ENCODE peak calls at places on chromosomes 12 and 14, in eight cellular contexts. One of them, this sample, is unnamed.

GRCh38 chr14:106564058-106564643 is 1037.8 kb downstream of the TMEM121 start:
- DNase-seq in T-helper 2 cell: no peak
- DNase-seq in ELR: no peak
- DNase-seq in stimulated activated CD8-positive, alpha-beta memory T cell treated with anti-CD3 and anti-CD28 coated beads, Interleukin-7, amount 100 ng/mL, for 1 hour: peak
- DNase-seq in NCI-H2107: peak
- DNase-seq in RPMI7951: no peak
- DNase-seq in HS-27A: no peak
- DNase-seq in activated gamma-delta T cell: no peak
- DNase-seq in this sample: no peak

GRCh38 chr14:24332094-24332983 is 2.5 kb downstream of the ADCY4 start:
- DNase-seq in NCI-H2107: peak
- DNase-seq in stimulated activated CD8-positive, alpha-beta memory T cell treated with anti-CD3 and anti-CD28 coated beads, Interleukin-7, amount 100 ng/mL, for 1 hour: peak
- DNase-seq in ELR: peak
- DNase-seq in activated gamma-delta T cell: peak
- DNase-seq in HS-27A: no peak
- DNase-seq in T-helper 2 cell: peak
- DNase-seq in RPMI7951: peak
- DNase-seq in this sample: peak

GRCh38 chr12:131085816-131086591 is 132.3 kb downstream of the ADGRD1 start:
- DNase-seq in RPMI7951: no peak
- DNase-seq in T-helper 2 cell: no peak
- DNase-seq in stimulated activated CD8-positive, alpha-beta memory T cell treated with anti-CD3 and anti-CD28 coated beads, Interleukin-7, amount 100 ng/mL, for 1 hour: no peak
- DNase-seq in NCI-H2107: no peak
- DNase-seq in ELR: no peak
- DNase-seq in HS-27A: no peak
- DNase-seq in activated gamma-delta T cell: no peak
- DNase-seq in this sample: no peak

GRCh38 chr14:98692832-98693231 is 579.2 kb downstream of the BCL11B start:
- DNase-seq in RPMI7951: no peak
- DNase-seq in HS-27A: no peak
- DNase-seq in NCI-H2107: no peak
- DNase-seq in T-helper 2 cell: no peak
- DNase-seq in ELR: no peak
- DNase-seq in stimulated activated CD8-positive, alpha-beta memory T cell treated with anti-CD3 and anti-CD28 coated beads, Interleukin-7, amount 100 ng/mL, for 1 hour: no peak
- DNase-seq in activated gamma-delta T cell: no peak
- DNase-seq in this sample: no peak

GRCh38 chr12:44921736-44922135 is 45.6 kb upstream of the NELL2 start:
- DNase-seq in RPMI7951: no peak
- DNase-seq in NCI-H2107: no peak
- DNase-seq in activated gamma-delta T cell: no peak
- DNase-seq in HS-27A: no peak
- DNase-seq in stimulated activated CD8-positive, alpha-beta memory T cell treated with anti-CD3 and anti-CD28 coated beads, Interleukin-7, amount 100 ng/mL, for 1 hour: no peak
- DNase-seq in T-helper 2 cell: no peak
- DNase-seq in ELR: no peak
- DNase-seq in this sample: no peak

GRCh38 chr12:60112778-60113177 is 516.9 kb downstream of the SLC16A7 start:
- DNase-seq in HS-27A: no peak
- DNase-seq in T-helper 2 cell: no peak
- DNase-seq in RPMI7951: no peak
- DNase-seq in ELR: peak
- DNase-seq in NCI-H2107: no peak
- DNase-seq in stimulated activated CD8-positive, alpha-beta memory T cell treated with anti-CD3 and anti-CD28 coated beads, Interleukin-7, amount 100 ng/mL, for 1 hour: no peak
- DNase-seq in activated gamma-delta T cell: no peak
- DNase-seq in this sample: no peak

GRCh38 chr12:58967551-58967950 is 47.2 kb upstream of the LRIG3 start:
- DNase-seq in ELR: peak
- DNase-seq in stimulated activated CD8-positive, alpha-beta memory T cell treated with anti-CD3 and anti-CD28 coated beads, Interleukin-7, amount 100 ng/mL, for 1 hour: no peak
- DNase-seq in RPMI7951: peak
- DNase-seq in HS-27A: no peak
- DNase-seq in NCI-H2107: no peak
- DNase-seq in T-helper 2 cell: no peak
- DNase-seq in activated gamma-delta T cell: no peak
- DNase-seq in this sample: no peak

GRCh38 chr12:43723134-43723533 is 35.5 kb downstream of the PUS7L start:
- DNase-seq in RPMI7951: no peak
- DNase-seq in stimulated activated CD8-positive, alpha-beta memory T cell treated with anti-CD3 and anti-CD28 coated beads, Interleukin-7, amount 100 ng/mL, for 1 hour: no peak
- DNase-seq in activated gamma-delta T cell: no peak
- DNase-seq in T-helper 2 cell: no peak
- DNase-seq in ELR: no peak
- DNase-seq in HS-27A: no peak
- DNase-seq in NCI-H2107: no peak
- DNase-seq in this sample: no peak

GRCh38 chr14:39628087-39628486 is 195.9 kb upstream of the FBXO33 start:
- DNase-seq in activated gamma-delta T cell: no peak
- DNase-seq in T-helper 2 cell: no peak
- DNase-seq in stimulated activated CD8-positive, alpha-beta memory T cell treated with anti-CD3 and anti-CD28 coated beads, Interleukin-7, amount 100 ng/mL, for 1 hour: no peak
- DNase-seq in HS-27A: no peak
- DNase-seq in RPMI7951: no peak
- DNase-seq in ELR: no peak
- DNase-seq in NCI-H2107: no peak
- DNase-seq in this sample: no peak

GRCh38 chr12:41184864-41185263 is 3.3 kb upstream of the PDZRN4 start:
- DNase-seq in HS-27A: no peak
- DNase-seq in ELR: no peak
- DNase-seq in NCI-H2107: no peak
- DNase-seq in stimulated activated CD8-positive, alpha-beta memory T cell treated with anti-CD3 and anti-CD28 coated beads, Interleukin-7, amount 100 ng/mL, for 1 hour: no peak
- DNase-seq in T-helper 2 cell: no peak
- DNase-seq in activated gamma-delta T cell: no peak
- DNase-seq in RPMI7951: no peak
- DNase-seq in this sample: no peak

GRCh38 chr12:14264777-14265176 is 100.7 kb upstream of the ATF7IP start:
- DNase-seq in RPMI7951: peak
- DNase-seq in NCI-H2107: no peak
- DNase-seq in ELR: peak
- DNase-seq in HS-27A: no peak
- DNase-seq in activated gamma-delta T cell: no peak
- DNase-seq in T-helper 2 cell: no peak
- DNase-seq in stimulated activated CD8-positive, alpha-beta memory T cell treated with anti-CD3 and anti-CD28 coated beads, Interleukin-7, amount 100 ng/mL, for 1 hour: no peak
- DNase-seq in this sample: no peak

GRCh38 chr12:123034865-123035264 is 54.4 kb downstream of the ARL6IP4 start:
- DNase-seq in activated gamma-delta T cell: no peak
- DNase-seq in T-helper 2 cell: no peak
- DNase-seq in HS-27A: no peak
- DNase-seq in RPMI7951: peak
- DNase-seq in stimulated activated CD8-positive, alpha-beta memory T cell treated with anti-CD3 and anti-CD28 coated beads, Interleukin-7, amount 100 ng/mL, for 1 hour: no peak
- DNase-seq in ELR: peak
- DNase-seq in NCI-H2107: no peak
- DNase-seq in this sample: no peak

GRCh38 chr14:37232907-37233481 is 35.3 kb downstream of the MIPOL1 start:
- DNase-seq in ELR: peak
- DNase-seq in T-helper 2 cell: no peak
- DNase-seq in NCI-H2107: peak
- DNase-seq in HS-27A: peak
- DNase-seq in RPMI7951: peak
- DNase-seq in activated gamma-delta T cell: no peak
- DNase-seq in stimulated activated CD8-positive, alpha-beta memory T cell treated with anti-CD3 and anti-CD28 coated beads, Interleukin-7, amount 100 ng/mL, for 1 hour: no peak
- DNase-seq in this sample: no peak

GRCh38 chr12:47080725-47081502 is 1.2 kb upstream of the AMIGO2 start:
- DNase-seq in RPMI7951: peak
- DNase-seq in stimulated activated CD8-positive, alpha-beta memory T cell treated with anti-CD3 and anti-CD28 coated beads, Interleukin-7, amount 100 ng/mL, for 1 hour: peak
- DNase-seq in HS-27A: no peak
- DNase-seq in T-helper 2 cell: peak
- DNase-seq in NCI-H2107: no peak
- DNase-seq in activated gamma-delta T cell: peak
- DNase-seq in ELR: peak
- DNase-seq in this sample: no peak

GRCh38 chr14:77145975-77146740 is 4.6 kb upstream of the ZDHHC22 start:
- DNase-seq in NCI-H2107: no peak
- DNase-seq in ELR: no peak
- DNase-seq in activated gamma-delta T cell: no peak
- DNase-seq in HS-27A: no peak
- DNase-seq in stimulated activated CD8-positive, alpha-beta memory T cell treated with anti-CD3 and anti-CD28 coated beads, Interleukin-7, amount 100 ng/mL, for 1 hour: no peak
- DNase-seq in T-helper 2 cell: no peak
- DNase-seq in RPMI7951: no peak
- DNase-seq in this sample: no peak

GRCh38 chr14:91458612-91459011 is 41.0 kb upstream of the CCDC88C start:
- DNase-seq in stimulated activated CD8-positive, alpha-beta memory T cell treated with anti-CD3 and anti-CD28 coated beads, Interleukin-7, amount 100 ng/mL, for 1 hour: no peak
- DNase-seq in T-helper 2 cell: no peak
- DNase-seq in activated gamma-delta T cell: no peak
- DNase-seq in NCI-H2107: no peak
- DNase-seq in ELR: no peak
- DNase-seq in HS-27A: no peak
- DNase-seq in RPMI7951: no peak
- DNase-seq in this sample: no peak

GRCh38 chr12:53696285-53696654 is 20.4 kb upstream of the ATP5MC2 start:
- DNase-seq in HS-27A: no peak
- DNase-seq in stimulated activated CD8-positive, alpha-beta memory T cell treated with anti-CD3 and anti-CD28 coated beads, Interleukin-7, amount 100 ng/mL, for 1 hour: no peak
- DNase-seq in T-helper 2 cell: no peak
- DNase-seq in ELR: peak
- DNase-seq in RPMI7951: peak
- DNase-seq in NCI-H2107: peak
- DNase-seq in activated gamma-delta T cell: no peak
- DNase-seq in this sample: peak

GRCh38 chr12:125089083-125089482 is 23.8 kb downstream of the AACS start:
- DNase-seq in T-helper 2 cell: no peak
- DNase-seq in HS-27A: no peak
- DNase-seq in NCI-H2107: no peak
- DNase-seq in ELR: no peak
- DNase-seq in stimulated activated CD8-positive, alpha-beta memory T cell treated with anti-CD3 and anti-CD28 coated beads, Interleukin-7, amount 100 ng/mL, for 1 hour: no peak
- DNase-seq in RPMI7951: no peak
- DNase-seq in activated gamma-delta T cell: no peak
- DNase-seq in this sample: no peak

GRCh38 chr12:57776247-57776587 is 3.8 kb downstream of the EEF1AKMT3 start:
- DNase-seq in HS-27A: no peak
- DNase-seq in T-helper 2 cell: no peak
- DNase-seq in RPMI7951: no peak
- DNase-seq in stimulated activated CD8-positive, alpha-beta memory T cell treated with anti-CD3 and anti-CD28 coated beads, Interleukin-7, amount 100 ng/mL, for 1 hour: no peak
- DNase-seq in ELR: no peak
- DNase-seq in activated gamma-delta T cell: no peak
- DNase-seq in NCI-H2107: no peak
- DNase-seq in this sample: no peak

GRCh38 chr12:4899361-4899760 is 10.3 kb upstream of the KCNA1 start:
- DNase-seq in RPMI7951: peak
- DNase-seq in stimulated activated CD8-positive, alpha-beta memory T cell treated with anti-CD3 and anti-CD28 coated beads, Interleukin-7, amount 100 ng/mL, for 1 hour: no peak
- DNase-seq in T-helper 2 cell: no peak
- DNase-seq in NCI-H2107: peak
- DNase-seq in ELR: peak
- DNase-seq in activated gamma-delta T cell: no peak
- DNase-seq in HS-27A: no peak
- DNase-seq in this sample: no peak

GRCh38 chr12:99983721-99984258 is 946 bp downstream of the ANKS1B start:
- DNase-seq in T-helper 2 cell: no peak
- DNase-seq in RPMI7951: no peak
- DNase-seq in ELR: no peak
- DNase-seq in HS-27A: no peak
- DNase-seq in activated gamma-delta T cell: no peak
- DNase-seq in NCI-H2107: no peak
- DNase-seq in stimulated activated CD8-positive, alpha-beta memory T cell treated with anti-CD3 and anti-CD28 coated beads, Interleukin-7, amount 100 ng/mL, for 1 hour: no peak
- DNase-seq in this sample: no peak

GRCh38 chr12:122001379-122002209 is 20.1 kb upstream of the BCL7A start:
- DNase-seq in activated gamma-delta T cell: no peak
- DNase-seq in RPMI7951: no peak
- DNase-seq in T-helper 2 cell: no peak
- DNase-seq in stimulated activated CD8-positive, alpha-beta memory T cell treated with anti-CD3 and anti-CD28 coated beads, Interleukin-7, amount 100 ng/mL, for 1 hour: no peak
- DNase-seq in HS-27A: no peak
- DNase-seq in ELR: no peak
- DNase-seq in NCI-H2107: peak
- DNase-seq in this sample: peak

GRCh38 chr14:42429401-42429800 is 822.7 kb downstream of the LRFN5 start:
- DNase-seq in NCI-H2107: no peak
- DNase-seq in T-helper 2 cell: no peak
- DNase-seq in activated gamma-delta T cell: no peak
- DNase-seq in stimulated activated CD8-positive, alpha-beta memory T cell treated with anti-CD3 and anti-CD28 coated beads, Interleukin-7, amount 100 ng/mL, for 1 hour: no peak
- DNase-seq in ELR: no peak
- DNase-seq in RPMI7951: no peak
- DNase-seq in HS-27A: no peak
- DNase-seq in this sample: no peak

GRCh38 chr12:46664771-46665287 is 161.0 kb downstream of the SLC38A4 start:
- DNase-seq in HS-27A: peak
- DNase-seq in stimulated activated CD8-positive, alpha-beta memory T cell treated with anti-CD3 and anti-CD28 coated beads, Interleukin-7, amount 100 ng/mL, for 1 hour: no peak
- DNase-seq in T-helper 2 cell: no peak
- DNase-seq in ELR: peak
- DNase-seq in activated gamma-delta T cell: no peak
- DNase-seq in NCI-H2107: no peak
- DNase-seq in RPMI7951: peak
- DNase-seq in this sample: no peak

GRCh38 chr12:93348568-93349435 is 28.9 kb upstream of the NUDT4 start:
- DNase-seq in T-helper 2 cell: no peak
- DNase-seq in activated gamma-delta T cell: no peak
- DNase-seq in RPMI7951: no peak
- DNase-seq in stimulated activated CD8-positive, alpha-beta memory T cell treated with anti-CD3 and anti-CD28 coated beads, Interleukin-7, amount 100 ng/mL, for 1 hour: no peak
- DNase-seq in HS-27A: no peak
- DNase-seq in NCI-H2107: no peak
- DNase-seq in ELR: peak
- DNase-seq in this sample: no peak

GRCh38 chr12:99111600-99111999 is 466.5 kb downstream of the APAF1 start:
- DNase-seq in NCI-H2107: no peak
- DNase-seq in T-helper 2 cell: no peak
- DNase-seq in activated gamma-delta T cell: no peak
- DNase-seq in RPMI7951: no peak
- DNase-seq in HS-27A: no peak
- DNase-seq in stimulated activated CD8-positive, alpha-beta memory T cell treated with anti-CD3 and anti-CD28 coated beads, Interleukin-7, amount 100 ng/mL, for 1 hour: no peak
- DNase-seq in ELR: no peak
- DNase-seq in this sample: peak

GRCh38 chr14:94345344-94346072 is 22.4 kb upstream of the SERPINA6 start:
- DNase-seq in NCI-H2107: no peak
- DNase-seq in HS-27A: peak
- DNase-seq in RPMI7951: peak
- DNase-seq in T-helper 2 cell: no peak
- DNase-seq in stimulated activated CD8-positive, alpha-beta memory T cell treated with anti-CD3 and anti-CD28 coated beads, Interleukin-7, amount 100 ng/mL, for 1 hour: no peak
- DNase-seq in activated gamma-delta T cell: no peak
- DNase-seq in ELR: peak
- DNase-seq in this sample: no peak

GRCh38 chr12:108914031-108914630 is 34.2 kb downstream of the DAO start:
- DNase-seq in activated gamma-delta T cell: no peak
- DNase-seq in NCI-H2107: no peak
- DNase-seq in RPMI7951: peak
- DNase-seq in T-helper 2 cell: no peak
- DNase-seq in stimulated activated CD8-positive, alpha-beta memory T cell treated with anti-CD3 and anti-CD28 coated beads, Interleukin-7, amount 100 ng/mL, for 1 hour: no peak
- DNase-seq in ELR: no peak
- DNase-seq in HS-27A: no peak
- DNase-seq in this sample: peak

GRCh38 chr12:90940872-90941499 is 14.0 kb downstream of the CCER1 start:
- DNase-seq in ELR: peak
- DNase-seq in T-helper 2 cell: no peak
- DNase-seq in activated gamma-delta T cell: no peak
- DNase-seq in NCI-H2107: no peak
- DNase-seq in RPMI7951: peak
- DNase-seq in stimulated activated CD8-positive, alpha-beta memory T cell treated with anti-CD3 and anti-CD28 coated beads, Interleukin-7, amount 100 ng/mL, for 1 hour: no peak
- DNase-seq in HS-27A: no peak
- DNase-seq in this sample: no peak

GRCh38 chr14:22597771-22598098 is 365 bp upstream of the ABHD4 start:
- DNase-seq in HS-27A: no peak
- DNase-seq in stimulated activated CD8-positive, alpha-beta memory T cell treated with anti-CD3 and anti-CD28 coated beads, Interleukin-7, amount 100 ng/mL, for 1 hour: no peak
- DNase-seq in T-helper 2 cell: no peak
- DNase-seq in RPMI7951: peak
- DNase-seq in NCI-H2107: no peak
- DNase-seq in activated gamma-delta T cell: no peak
- DNase-seq in ELR: no peak
- DNase-seq in this sample: no peak

GRCh38 chr12:4107436-4107878 is 166.1 kb upstream of the CCND2 start:
- DNase-seq in ELR: peak
- DNase-seq in HS-27A: no peak
- DNase-seq in stimulated activated CD8-positive, alpha-beta memory T cell treated with anti-CD3 and anti-CD28 coated beads, Interleukin-7, amount 100 ng/mL, for 1 hour: peak
- DNase-seq in activated gamma-delta T cell: no peak
- DNase-seq in NCI-H2107: no peak
- DNase-seq in T-helper 2 cell: peak
- DNase-seq in RPMI7951: peak
- DNase-seq in this sample: no peak

GRCh38 chr12:51819851-51820720 is 28.4 kb downstream of the FIGNL2 start:
- DNase-seq in RPMI7951: peak
- DNase-seq in activated gamma-delta T cell: no peak
- DNase-seq in ELR: no peak
- DNase-seq in HS-27A: no peak
- DNase-seq in stimulated activated CD8-positive, alpha-beta memory T cell treated with anti-CD3 and anti-CD28 coated beads, Interleukin-7, amount 100 ng/mL, for 1 hour: no peak
- DNase-seq in T-helper 2 cell: no peak
- DNase-seq in NCI-H2107: peak
- DNase-seq in this sample: no peak

GRCh38 chr12:89064780-89065179 is 287.5 kb downstream of the DUSP6 start:
- DNase-seq in NCI-H2107: no peak
- DNase-seq in RPMI7951: peak
- DNase-seq in stimulated activated CD8-positive, alpha-beta memory T cell treated with anti-CD3 and anti-CD28 coated beads, Interleukin-7, amount 100 ng/mL, for 1 hour: no peak
- DNase-seq in activated gamma-delta T cell: no peak
- DNase-seq in T-helper 2 cell: no peak
- DNase-seq in HS-27A: peak
- DNase-seq in ELR: peak
- DNase-seq in this sample: no peak

GRCh38 chr14:50835280-50835679 is 4.3 kb upstream of the NIN start:
- DNase-seq in activated gamma-delta T cell: no peak
- DNase-seq in HS-27A: no peak
- DNase-seq in stimulated activated CD8-positive, alpha-beta memory T cell treated with anti-CD3 and anti-CD28 coated beads, Interleukin-7, amount 100 ng/mL, for 1 hour: no peak
- DNase-seq in RPMI7951: peak
- DNase-seq in NCI-H2107: no peak
- DNase-seq in ELR: peak
- DNase-seq in T-helper 2 cell: no peak
- DNase-seq in this sample: no peak

This sample was measured in hippocampal formation.